ENCODE peak calls at places on chromosomes 13 and 19, in nine cellular contexts. One of them, this sample, is unnamed.

GRCh38 chr13:20714161-20714560 is 10.7 kb downstream of the IL17D start:
- DNase-seq in gastrocnemius medialis: no peak
- DNase-seq in uterus: no peak
- DNase-seq in tibial nerve: no peak
- DNase-seq in transverse colon: no peak
- DNase-seq in A549: no peak
- DNase-seq in GM12878: no peak
- DNase-seq in ovary: no peak
- DNase-seq in adrenal gland: no peak
- DNase-seq in this sample: no peak

GRCh38 chr19:5314907-5315298 is 25.7 kb downstream of the PTPRS start:
- DNase-seq in gastrocnemius medialis: no peak
- DNase-seq in uterus: no peak
- DNase-seq in tibial nerve: no peak
- DNase-seq in transverse colon: no peak
- DNase-seq in A549: no peak
- DNase-seq in GM12878: no peak
- DNase-seq in ovary: no peak
- DNase-seq in adrenal gland: no peak
- DNase-seq in this sample: no peak

GRCh38 chr13:87042946-87043345 is 628.2 kb upstream of the SLITRK5 start:
- DNase-seq in gastrocnemius medialis: no peak
- DNase-seq in uterus: no peak
- DNase-seq in tibial nerve: no peak
- DNase-seq in transverse colon: no peak
- DNase-seq in A549: no peak
- DNase-seq in GM12878: no peak
- DNase-seq in ovary: no peak
- DNase-seq in adrenal gland: no peak
- DNase-seq in this sample: no peak

GRCh38 chr19:3914199-3914598 is 18.7 kb upstream of the NMRK2 start:
- DNase-seq in gastrocnemius medialis: no peak
- DNase-seq in uterus: no peak
- DNase-seq in tibial nerve: no peak
- DNase-seq in transverse colon: no peak
- DNase-seq in A549: no peak
- DNase-seq in GM12878: no peak
- DNase-seq in ovary: no peak
- DNase-seq in adrenal gland: no peak
- DNase-seq in this sample: no peak

GRCh38 chr13:41756198-41756885 is 204.6 kb downstream of the VWA8 start:
- DNase-seq in gastrocnemius medialis: no peak
- DNase-seq in uterus: no peak
- DNase-seq in tibial nerve: no peak
- DNase-seq in transverse colon: no peak
- DNase-seq in A549: no peak
- DNase-seq in GM12878: no peak
- DNase-seq in ovary: no peak
- DNase-seq in adrenal gland: no peak
- DNase-seq in this sample: no peak

GRCh38 chr13:51760592-51760991 is 43.4 kb downstream of the DHRS12 start:
- DNase-seq in gastrocnemius medialis: no peak
- DNase-seq in uterus: no peak
- DNase-seq in tibial nerve: no peak
- DNase-seq in transverse colon: no peak
- DNase-seq in A549: no peak
- DNase-seq in GM12878: no peak
- DNase-seq in ovary: peak
- DNase-seq in adrenal gland: no peak
- DNase-seq in this sample: no peak

GRCh38 chr13:80584785-80585184 is 243.9 kb upstream of the SPRY2 start:
- DNase-seq in gastrocnemius medialis: no peak
- DNase-seq in uterus: no peak
- DNase-seq in tibial nerve: no peak
- DNase-seq in transverse colon: no peak
- DNase-seq in A549: no peak
- DNase-seq in GM12878: no peak
- DNase-seq in ovary: no peak
- DNase-seq in adrenal gland: no peak
- DNase-seq in this sample: no peak

GRCh38 chr19:2554856-2555255 is 78.9 kb downstream of the GADD45B start:
- DNase-seq in gastrocnemius medialis: no peak
- DNase-seq in uterus: no peak
- DNase-seq in tibial nerve: no peak
- DNase-seq in transverse colon: no peak
- DNase-seq in A549: no peak
- DNase-seq in GM12878: no peak
- DNase-seq in ovary: no peak
- DNase-seq in adrenal gland: no peak
- DNase-seq in this sample: no peak

GRCh38 chr13:81987159-81987558 is 1646.2 kb upstream of the SPRY2 start:
- DNase-seq in gastrocnemius medialis: no peak
- DNase-seq in uterus: no peak
- DNase-seq in tibial nerve: no peak
- DNase-seq in transverse colon: no peak
- DNase-seq in A549: no peak
- DNase-seq in GM12878: no peak
- DNase-seq in ovary: no peak
- DNase-seq in adrenal gland: no peak
- DNase-seq in this sample: no peak

GRCh38 chr13:52003551-52003950 is 7.7 kb downstream of the ATP7B start:
- DNase-seq in gastrocnemius medialis: peak
- DNase-seq in uterus: no peak
- DNase-seq in tibial nerve: no peak
- DNase-seq in transverse colon: peak
- DNase-seq in A549: no peak
- DNase-seq in GM12878: no peak
- DNase-seq in ovary: no peak
- DNase-seq in adrenal gland: no peak
- DNase-seq in this sample: no peak

GRCh38 chr19:6678690-6679109 is 8.7 kb upstream of the TNFSF14 start:
- DNase-seq in gastrocnemius medialis: no peak
- DNase-seq in uterus: no peak
- DNase-seq in tibial nerve: no peak
- DNase-seq in transverse colon: no peak
- DNase-seq in A549: no peak
- DNase-seq in GM12878: no peak
- DNase-seq in ovary: no peak
- DNase-seq in adrenal gland: no peak
- DNase-seq in this sample: no peak

GRCh38 chr13:35592457-35592856 is 116.0 kb upstream of the MAB21L1 start:
- DNase-seq in gastrocnemius medialis: no peak
- DNase-seq in uterus: no peak
- DNase-seq in tibial nerve: no peak
- DNase-seq in transverse colon: no peak
- DNase-seq in A549: no peak
- DNase-seq in GM12878: no peak
- DNase-seq in ovary: no peak
- DNase-seq in adrenal gland: no peak
- DNase-seq in this sample: no peak

GRCh38 chr19:17784201-17785008 is 10.5 kb upstream of the B3GNT3 start:
- DNase-seq in gastrocnemius medialis: no peak
- DNase-seq in uterus: peak
- DNase-seq in tibial nerve: peak
- DNase-seq in transverse colon: peak
- DNase-seq in A549: peak
- DNase-seq in GM12878: no peak
- DNase-seq in ovary: peak
- DNase-seq in adrenal gland: peak
- DNase-seq in this sample: no peak

GRCh38 chr13:114068723-114069322 is 63.6 kb downstream of the RASA3 start:
- DNase-seq in gastrocnemius medialis: no peak
- DNase-seq in uterus: peak
- DNase-seq in tibial nerve: peak
- DNase-seq in transverse colon: peak
- DNase-seq in A549: no peak
- DNase-seq in GM12878: no peak
- DNase-seq in ovary: peak
- DNase-seq in adrenal gland: peak
- DNase-seq in this sample: no peak

GRCh38 chr19:31825134-31826094 is 476.2 kb upstream of the TSHZ3 start:
- DNase-seq in gastrocnemius medialis: no peak
- DNase-seq in uterus: no peak
- DNase-seq in tibial nerve: no peak
- DNase-seq in transverse colon: no peak
- DNase-seq in A549: no peak
- DNase-seq in GM12878: no peak
- DNase-seq in ovary: no peak
- DNase-seq in adrenal gland: no peak
- DNase-seq in this sample: no peak

GRCh38 chr19:1997353-1998233 is 17.9 kb downstream of the BTBD2 start:
- DNase-seq in gastrocnemius medialis: no peak
- DNase-seq in uterus: no peak
- DNase-seq in tibial nerve: no peak
- DNase-seq in transverse colon: no peak
- DNase-seq in A549: no peak
- DNase-seq in GM12878: no peak
- DNase-seq in ovary: no peak
- DNase-seq in adrenal gland: no peak
- DNase-seq in this sample: no peak

GRCh38 chr13:100301418-100301817 is 212.5 kb downstream of the PCCA start:
- DNase-seq in gastrocnemius medialis: no peak
- DNase-seq in uterus: no peak
- DNase-seq in tibial nerve: no peak
- DNase-seq in transverse colon: no peak
- DNase-seq in A549: no peak
- DNase-seq in GM12878: no peak
- DNase-seq in ovary: no peak
- DNase-seq in adrenal gland: peak
- DNase-seq in this sample: no peak

GRCh38 chr19:4208385-4209094 is 20.8 kb upstream of the EBI3 start:
- DNase-seq in gastrocnemius medialis: no peak
- DNase-seq in uterus: no peak
- DNase-seq in tibial nerve: no peak
- DNase-seq in transverse colon: peak
- DNase-seq in A549: peak
- DNase-seq in GM12878: no peak
- DNase-seq in ovary: no peak
- DNase-seq in adrenal gland: no peak
- DNase-seq in this sample: no peak

GRCh38 chr13:94550030-94550738 is 45.8 kb downstream of the TGDS start:
- DNase-seq in gastrocnemius medialis: no peak
- DNase-seq in uterus: no peak
- DNase-seq in tibial nerve: peak
- DNase-seq in transverse colon: no peak
- DNase-seq in A549: peak
- DNase-seq in GM12878: peak
- DNase-seq in ovary: no peak
- DNase-seq in adrenal gland: peak
- DNase-seq in this sample: no peak

GRCh38 chr13:94546071-94546839 is 49.7 kb downstream of the TGDS start:
- DNase-seq in gastrocnemius medialis: no peak
- DNase-seq in uterus: no peak
- DNase-seq in tibial nerve: no peak
- DNase-seq in transverse colon: no peak
- DNase-seq in A549: no peak
- DNase-seq in GM12878: no peak
- DNase-seq in ovary: no peak
- DNase-seq in adrenal gland: no peak
- DNase-seq in this sample: no peak

GRCh38 chr13:94552095-94552494 is 43.9 kb downstream of the TGDS start:
- DNase-seq in gastrocnemius medialis: no peak
- DNase-seq in uterus: no peak
- DNase-seq in tibial nerve: no peak
- DNase-seq in transverse colon: no peak
- DNase-seq in A549: no peak
- DNase-seq in GM12878: no peak
- DNase-seq in ovary: no peak
- DNase-seq in adrenal gland: no peak
- DNase-seq in this sample: no peak

GRCh38 chr13:94548382-94549240 is 47.3 kb downstream of the TGDS start:
- DNase-seq in gastrocnemius medialis: peak
- DNase-seq in uterus: peak
- DNase-seq in tibial nerve: peak
- DNase-seq in transverse colon: peak
- DNase-seq in A549: peak
- DNase-seq in GM12878: peak
- DNase-seq in ovary: peak
- DNase-seq in adrenal gland: peak
- DNase-seq in this sample: no peak

GRCh38 chr13:94549241-94550029 is 46.5 kb downstream of the TGDS start:
- DNase-seq in gastrocnemius medialis: peak
- DNase-seq in uterus: peak
- DNase-seq in tibial nerve: peak
- DNase-seq in transverse colon: peak
- DNase-seq in A549: peak
- DNase-seq in GM12878: peak
- DNase-seq in ovary: peak
- DNase-seq in adrenal gland: peak
- DNase-seq in this sample: peak
- TF ChIP-seq POLR2A in gastrocnemius medialis: peak
- TF ChIP-seq POLR2A in uterus: peak
- TF ChIP-seq POLR2A in tibial nerve: peak
- TF ChIP-seq POLR2A in transverse colon: peak
- TF ChIP-seq POLR2A in A549: peak
- TF ChIP-seq POLR2A in GM12878: peak
- TF ChIP-seq POLR2A in ovary: peak
- TF ChIP-seq POLR2A in adrenal gland: peak
- TF ChIP-seq POLR2A in this sample: peak

DNA sequence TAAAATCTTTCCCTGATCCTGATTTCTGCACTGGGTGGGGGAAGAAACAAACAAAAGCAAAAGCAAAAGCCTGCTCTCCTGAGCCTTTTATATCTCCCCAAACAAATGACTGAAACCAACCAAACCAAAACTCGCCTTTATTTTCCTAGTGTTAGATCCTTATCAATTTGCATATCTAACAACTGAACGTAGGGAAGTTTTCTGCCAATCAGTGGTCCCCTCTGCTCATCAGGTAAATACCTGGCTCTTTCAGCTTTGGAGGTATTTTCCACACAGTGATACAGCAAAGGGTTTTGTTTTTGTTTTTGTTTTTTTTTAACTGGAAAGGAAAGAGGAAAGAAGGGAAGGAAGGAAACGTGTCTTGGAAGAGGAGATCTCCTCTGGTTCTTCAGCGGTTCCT is 3.3 kb downstream of the AMER2 start:
- DNase-seq in gastrocnemius medialis: no peak
- DNase-seq in uterus: no peak
- DNase-seq in tibial nerve: no peak
- DNase-seq in transverse colon: no peak
- DNase-seq in A549: no peak
- DNase-seq in GM12878: no peak
- DNase-seq in ovary: no peak
- DNase-seq in adrenal gland: no peak
- DNase-seq in this sample: no peak
- H3K4me3 ChIP-seq in gastrocnemius medialis: no peak
- H3K4me3 ChIP-seq in uterus: no peak
- H3K4me3 ChIP-seq in tibial nerve: no peak
- H3K4me3 ChIP-seq in transverse colon: no peak
- H3K4me3 ChIP-seq in A549: no peak
- H3K4me3 ChIP-seq in GM12878: no peak
- H3K4me3 ChIP-seq in ovary: no peak
- H3K4me3 ChIP-seq in adrenal gland: no peak
- H3K4me3 ChIP-seq in this sample: no peak

GRCh38 chr13:43985437-43986051 is 105.8 kb downstream of the LACC1 start:
- DNase-seq in gastrocnemius medialis: no peak
- DNase-seq in uterus: no peak
- DNase-seq in tibial nerve: no peak
- DNase-seq in transverse colon: no peak
- DNase-seq in A549: no peak
- DNase-seq in GM12878: no peak
- DNase-seq in ovary: no peak
- DNase-seq in adrenal gland: no peak
- DNase-seq in this sample: no peak
- H3K27ac ChIP-seq in gastrocnemius medialis: no peak
- H3K27ac ChIP-seq in uterus: peak
- H3K27ac ChIP-seq in tibial nerve: no peak
- H3K27ac ChIP-seq in transverse colon: no peak
- H3K27ac ChIP-seq in A549: no peak
- H3K27ac ChIP-seq in GM12878: no peak
- H3K27ac ChIP-seq in ovary: no peak
- H3K27ac ChIP-seq in adrenal gland: no peak
- H3K27ac ChIP-seq in this sample: no peak

GRCh38 chr19:32971715-32972540 is at the start of the genes CEP89 and FAAP24:
- DNase-seq in gastrocnemius medialis: peak
- DNase-seq in uterus: peak
- DNase-seq in tibial nerve: peak
- DNase-seq in transverse colon: peak
- DNase-seq in A549: peak
- DNase-seq in GM12878: peak
- DNase-seq in ovary: peak
- DNase-seq in adrenal gland: peak
- DNase-seq in this sample: peak
- TF ChIP-seq POLR2A in gastrocnemius medialis: no peak
- TF ChIP-seq POLR2A in uterus: peak
- TF ChIP-seq POLR2A in tibial nerve: no peak
- TF ChIP-seq POLR2A in transverse colon: peak
- TF ChIP-seq POLR2A in A549: peak
- TF ChIP-seq POLR2A in GM12878: peak
- TF ChIP-seq POLR2A in ovary: no peak
- TF ChIP-seq POLR2A in adrenal gland: no peak
- TF ChIP-seq POLR2A in this sample: no peak